ENCODE peak calls at places on chromosome X, in seven cellular contexts. One of them, this sample, is unnamed.

GRCh38 chrX:37000140-37000539 is 8.0 kb upstream of the FAM47C start:
- DNase-seq in endothelial cell: no peak
- DNase-seq in fibroblast of pulmonary artery: no peak
- DNase-seq in IMR-90: no peak
- DNase-seq in esophagus squamous epithelium: no peak
- DNase-seq in brain microvascular endothelial cell: no peak
- DNase-seq in RWPE1: no peak
- DNase-seq in this sample: no peak

GRCh38 chrX:1244164-1245076 is 24.2 kb upstream of the CSF2RA start:
- DNase-seq in endothelial cell: no peak
- DNase-seq in fibroblast of pulmonary artery: no peak
- DNase-seq in IMR-90: no peak
- DNase-seq in esophagus squamous epithelium: no peak
- DNase-seq in brain microvascular endothelial cell: no peak
- DNase-seq in RWPE1: no peak
- DNase-seq in this sample: peak

GRCh38 chrX:115571712-115572111 is 10.7 kb downstream of the PLS3 start:
- DNase-seq in endothelial cell: no peak
- DNase-seq in fibroblast of pulmonary artery: no peak
- DNase-seq in IMR-90: peak
- DNase-seq in esophagus squamous epithelium: no peak
- DNase-seq in brain microvascular endothelial cell: no peak
- DNase-seq in RWPE1: no peak
- DNase-seq in this sample: no peak

GRCh38 chrX:115689931-115690330 is 129.0 kb downstream of the PLS3 start:
- DNase-seq in endothelial cell: no peak
- DNase-seq in fibroblast of pulmonary artery: peak
- DNase-seq in IMR-90: peak
- DNase-seq in esophagus squamous epithelium: no peak
- DNase-seq in brain microvascular endothelial cell: peak
- DNase-seq in RWPE1: no peak
- DNase-seq in this sample: no peak

GRCh38 chrX:55710701-55711100 is 6.8 kb upstream of the RRAGB start:
- DNase-seq in endothelial cell: no peak
- DNase-seq in fibroblast of pulmonary artery: peak
- DNase-seq in IMR-90: no peak
- DNase-seq in esophagus squamous epithelium: no peak
- DNase-seq in brain microvascular endothelial cell: peak
- DNase-seq in RWPE1: peak
- DNase-seq in this sample: no peak

GRCh38 chrX:113920661-113921060 is 663.2 kb upstream of the HTR2C start:
- DNase-seq in endothelial cell: no peak
- DNase-seq in fibroblast of pulmonary artery: no peak
- DNase-seq in IMR-90: no peak
- DNase-seq in esophagus squamous epithelium: no peak
- DNase-seq in brain microvascular endothelial cell: no peak
- DNase-seq in RWPE1: no peak
- DNase-seq in this sample: no peak

GRCh38 chrX:350534-351321 is 32.1 kb upstream of the GTPBP6 start:
- DNase-seq in endothelial cell: no peak
- DNase-seq in fibroblast of pulmonary artery: no peak
- DNase-seq in IMR-90: no peak
- DNase-seq in esophagus squamous epithelium: no peak
- DNase-seq in brain microvascular endothelial cell: no peak
- DNase-seq in RWPE1: no peak
- DNase-seq in this sample: no peak

GRCh38 chrX:45479196-45479834 is 278.6 kb upstream of the DIPK2B start:
- DNase-seq in endothelial cell: no peak
- DNase-seq in fibroblast of pulmonary artery: peak
- DNase-seq in IMR-90: peak
- DNase-seq in esophagus squamous epithelium: no peak
- DNase-seq in brain microvascular endothelial cell: peak
- DNase-seq in RWPE1: peak
- DNase-seq in this sample: no peak

GRCh38 chrX:155778844-155779553 is 102.1 kb upstream of the VAMP7 start:
- DNase-seq in endothelial cell: no peak
- DNase-seq in fibroblast of pulmonary artery: no peak
- DNase-seq in IMR-90: no peak
- DNase-seq in esophagus squamous epithelium: no peak
- DNase-seq in brain microvascular endothelial cell: no peak
- DNase-seq in RWPE1: no peak
- DNase-seq in this sample: no peak

GRCh38 chrX:2434764-2435163 is 66.0 kb downstream of the DHRSX start:
- DNase-seq in endothelial cell: no peak
- DNase-seq in fibroblast of pulmonary artery: no peak
- DNase-seq in IMR-90: no peak
- DNase-seq in esophagus squamous epithelium: no peak
- DNase-seq in brain microvascular endothelial cell: no peak
- DNase-seq in RWPE1: no peak
- DNase-seq in this sample: no peak

GRCh38 chrX:24412637-24413363 is 52.3 kb upstream of the PDK3 start:
- DNase-seq in endothelial cell: no peak
- DNase-seq in fibroblast of pulmonary artery: no peak
- DNase-seq in IMR-90: no peak
- DNase-seq in esophagus squamous epithelium: no peak
- DNase-seq in brain microvascular endothelial cell: no peak
- DNase-seq in RWPE1: no peak
- DNase-seq in this sample: no peak

GRCh38 chrX:71615954-71616353 is 2.4 kb downstream of the CXCR3 start:
- DNase-seq in endothelial cell: no peak
- DNase-seq in fibroblast of pulmonary artery: no peak
- DNase-seq in IMR-90: no peak
- DNase-seq in esophagus squamous epithelium: no peak
- DNase-seq in brain microvascular endothelial cell: no peak
- DNase-seq in RWPE1: no peak
- DNase-seq in this sample: no peak

GRCh38 chrX:39309721-39310152 is 508.5 kb downstream of the MID1IP1 start:
- DNase-seq in endothelial cell: peak
- DNase-seq in fibroblast of pulmonary artery: peak
- DNase-seq in IMR-90: no peak
- DNase-seq in esophagus squamous epithelium: no peak
- DNase-seq in brain microvascular endothelial cell: peak
- DNase-seq in RWPE1: no peak
- DNase-seq in this sample: no peak

GRCh38 chrX:94435799-94436198 is 761.8 kb downstream of the FAM133A start:
- DNase-seq in endothelial cell: no peak
- DNase-seq in fibroblast of pulmonary artery: no peak
- DNase-seq in IMR-90: no peak
- DNase-seq in esophagus squamous epithelium: no peak
- DNase-seq in brain microvascular endothelial cell: no peak
- DNase-seq in RWPE1: peak
- DNase-seq in this sample: no peak

GRCh38 chrX:153688900-153689590 is 1.3 kb downstream of the SLC6A8 start:
- DNase-seq in endothelial cell: no peak
- DNase-seq in fibroblast of pulmonary artery: peak
- DNase-seq in IMR-90: peak
- DNase-seq in esophagus squamous epithelium: no peak
- DNase-seq in brain microvascular endothelial cell: no peak
- DNase-seq in RWPE1: no peak
- DNase-seq in this sample: no peak

GRCh38 chrX:148371251-148371650 is 129.2 kb upstream of the AFF2 start:
- DNase-seq in endothelial cell: no peak
- DNase-seq in fibroblast of pulmonary artery: no peak
- DNase-seq in IMR-90: no peak
- DNase-seq in esophagus squamous epithelium: no peak
- DNase-seq in brain microvascular endothelial cell: no peak
- DNase-seq in RWPE1: no peak
- DNase-seq in this sample: no peak

GRCh38 chrX:120446503-120446902 is 22.6 kb downstream of the LAMP2 start:
- DNase-seq in endothelial cell: no peak
- DNase-seq in fibroblast of pulmonary artery: peak
- DNase-seq in IMR-90: peak
- DNase-seq in esophagus squamous epithelium: no peak
- DNase-seq in brain microvascular endothelial cell: no peak
- DNase-seq in RWPE1: no peak
- DNase-seq in this sample: no peak

GRCh38 chrX:47247206-47247998 is 14.6 kb downstream of the USP11 start:
- DNase-seq in endothelial cell: no peak
- DNase-seq in fibroblast of pulmonary artery: peak
- DNase-seq in IMR-90: peak
- DNase-seq in esophagus squamous epithelium: no peak
- DNase-seq in brain microvascular endothelial cell: peak
- DNase-seq in RWPE1: no peak
- DNase-seq in this sample: no peak

GRCh38 chrX:38052096-38052495 is 45.7 kb downstream of the SYTL5 start:
- DNase-seq in endothelial cell: no peak
- DNase-seq in fibroblast of pulmonary artery: peak
- DNase-seq in IMR-90: peak
- DNase-seq in esophagus squamous epithelium: no peak
- DNase-seq in brain microvascular endothelial cell: peak
- DNase-seq in RWPE1: peak
- DNase-seq in this sample: no peak

GRCh38 chrX:110914281-110914680 is 118.7 kb upstream of the CHRDL1 start:
- DNase-seq in endothelial cell: no peak
- DNase-seq in fibroblast of pulmonary artery: no peak
- DNase-seq in IMR-90: no peak
- DNase-seq in esophagus squamous epithelium: no peak
- DNase-seq in brain microvascular endothelial cell: no peak
- DNase-seq in RWPE1: no peak
- DNase-seq in this sample: no peak

GRCh38 chrX:58025979-58026378 is 115.7 kb upstream of the ZXDA start:
- DNase-seq in endothelial cell: no peak
- DNase-seq in fibroblast of pulmonary artery: peak
- DNase-seq in IMR-90: peak
- DNase-seq in esophagus squamous epithelium: no peak
- DNase-seq in brain microvascular endothelial cell: peak
- DNase-seq in RWPE1: peak
- DNase-seq in this sample: no peak

GRCh38 chrX:119427024-119427794 is 28.1 kb downstream of the SLC25A43 start:
- DNase-seq in endothelial cell: no peak
- DNase-seq in fibroblast of pulmonary artery: peak
- DNase-seq in IMR-90: peak
- DNase-seq in esophagus squamous epithelium: no peak
- DNase-seq in brain microvascular endothelial cell: peak
- DNase-seq in RWPE1: no peak
- DNase-seq in this sample: no peak

GRCh38 chrX:5916945-5917344 is 311.7 kb downstream of the NLGN4X start:
- DNase-seq in endothelial cell: no peak
- DNase-seq in fibroblast of pulmonary artery: no peak
- DNase-seq in IMR-90: no peak
- DNase-seq in esophagus squamous epithelium: no peak
- DNase-seq in brain microvascular endothelial cell: no peak
- DNase-seq in RWPE1: no peak
- DNase-seq in this sample: no peak

GRCh38 chrX:18133605-18134004 is 87.1 kb downstream of the BEND2 start:
- DNase-seq in endothelial cell: no peak
- DNase-seq in fibroblast of pulmonary artery: no peak
- DNase-seq in IMR-90: no peak
- DNase-seq in esophagus squamous epithelium: no peak
- DNase-seq in brain microvascular endothelial cell: no peak
- DNase-seq in RWPE1: no peak
- DNase-seq in this sample: no peak
- TF ChIP-seq CTCF in endothelial cell: no peak
- TF ChIP-seq CTCF in fibroblast of pulmonary artery: no peak
- TF ChIP-seq CTCF in IMR-90: no peak
- TF ChIP-seq CTCF in esophagus squamous epithelium: no peak
- TF ChIP-seq CTCF in brain microvascular endothelial cell: no peak
- TF ChIP-seq CTCF in RWPE1: no peak
- TF ChIP-seq CTCF in this sample: no peak

GRCh38 chrX:117996918-117997480 is 119.6 kb downstream of the KLHL13 start:
- DNase-seq in endothelial cell: no peak
- DNase-seq in fibroblast of pulmonary artery: peak
- DNase-seq in IMR-90: peak
- DNase-seq in esophagus squamous epithelium: no peak
- DNase-seq in brain microvascular endothelial cell: no peak
- DNase-seq in RWPE1: peak
- DNase-seq in this sample: no peak
- TF ChIP-seq CTCF in endothelial cell: no peak
- TF ChIP-seq CTCF in fibroblast of pulmonary artery: peak
- TF ChIP-seq CTCF in IMR-90: peak
- TF ChIP-seq CTCF in esophagus squamous epithelium: no peak
- TF ChIP-seq CTCF in brain microvascular endothelial cell: peak
- TF ChIP-seq CTCF in RWPE1: peak
- TF ChIP-seq CTCF in this sample: peak

GRCh38 chrX:68199062-68199848 is 234.0 kb downstream of the OPHN1 start:
- DNase-seq in endothelial cell: no peak
- DNase-seq in fibroblast of pulmonary artery: no peak
- DNase-seq in IMR-90: no peak
- DNase-seq in esophagus squamous epithelium: no peak
- DNase-seq in brain microvascular endothelial cell: no peak
- DNase-seq in RWPE1: no peak
- DNase-seq in this sample: no peak
- TF ChIP-seq CTCF in endothelial cell: no peak
- TF ChIP-seq CTCF in fibroblast of pulmonary artery: no peak
- TF ChIP-seq CTCF in IMR-90: no peak
- TF ChIP-seq CTCF in esophagus squamous epithelium: no peak
- TF ChIP-seq CTCF in brain microvascular endothelial cell: no peak
- TF ChIP-seq CTCF in RWPE1: no peak
- TF ChIP-seq CTCF in this sample: no peak

GRCh38 chrX:11138498-11139390 is 27.6 kb downstream of the HCCS start:
- DNase-seq in endothelial cell: no peak
- DNase-seq in fibroblast of pulmonary artery: no peak
- DNase-seq in IMR-90: no peak
- DNase-seq in esophagus squamous epithelium: no peak
- DNase-seq in brain microvascular endothelial cell: no peak
- DNase-seq in RWPE1: no peak
- DNase-seq in this sample: no peak

GRCh38 chrX:11146411-11146810 is 35.3 kb downstream of the HCCS start:
- DNase-seq in endothelial cell: no peak
- DNase-seq in fibroblast of pulmonary artery: no peak
- DNase-seq in IMR-90: no peak
- DNase-seq in esophagus squamous epithelium: no peak
- DNase-seq in brain microvascular endothelial cell: no peak
- DNase-seq in RWPE1: no peak
- DNase-seq in this sample: no peak

GRCh38 chrX:11148401-11148800 is 37.3 kb downstream of the HCCS start:
- DNase-seq in endothelial cell: no peak
- DNase-seq in fibroblast of pulmonary artery: no peak
- DNase-seq in IMR-90: no peak
- DNase-seq in esophagus squamous epithelium: no peak
- DNase-seq in brain microvascular endothelial cell: no peak
- DNase-seq in RWPE1: no peak
- DNase-seq in this sample: no peak

DNA sequence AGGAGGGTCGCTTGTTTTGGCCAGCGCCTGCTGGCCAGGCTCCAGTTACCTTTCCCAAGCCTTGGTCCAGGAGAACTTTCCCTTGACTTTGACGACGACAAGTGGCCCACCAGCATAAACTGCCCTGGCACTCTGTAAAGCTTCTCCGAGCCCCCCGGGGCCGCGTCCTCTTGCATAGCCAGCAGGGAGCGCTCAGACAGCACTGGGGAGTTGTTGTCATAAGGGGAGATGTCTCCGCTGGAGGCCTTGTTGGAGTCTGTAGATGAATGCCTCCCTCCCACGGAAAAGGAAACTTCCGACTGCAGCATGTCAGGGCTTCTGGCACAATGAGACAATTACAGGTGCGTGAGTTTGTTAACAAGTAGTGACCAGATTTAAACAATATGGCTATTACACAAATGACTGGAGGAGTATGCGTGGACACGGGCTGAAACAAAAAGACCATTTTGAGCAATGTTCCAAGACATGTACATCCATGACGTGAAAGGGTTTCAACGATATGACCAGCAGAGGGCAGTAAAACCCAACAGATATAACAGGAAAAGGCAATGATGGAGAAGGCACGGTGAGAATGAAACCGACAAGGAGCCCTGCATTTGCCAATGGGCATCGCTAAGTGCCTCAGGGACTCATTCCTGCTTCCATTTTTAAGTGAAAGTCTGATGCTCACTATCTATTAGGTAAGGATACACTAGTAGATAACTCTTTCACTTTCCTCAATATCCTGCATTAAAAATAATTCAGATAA is 33.0 kb downstream of the HCCS start:
- DNase-seq in endothelial cell: peak
- DNase-seq in fibroblast of pulmonary artery: peak
- DNase-seq in IMR-90: peak
- DNase-seq in esophagus squamous epithelium: no peak
- DNase-seq in brain microvascular endothelial cell: peak
- DNase-seq in RWPE1: peak
- DNase-seq in this sample: peak
- TF ChIP-seq CTCF in endothelial cell: peak
- TF ChIP-seq CTCF in fibroblast of pulmonary artery: peak
- TF ChIP-seq CTCF in IMR-90: peak
- TF ChIP-seq CTCF in esophagus squamous epithelium: peak
- TF ChIP-seq CTCF in brain microvascular endothelial cell: peak
- TF ChIP-seq CTCF in RWPE1: peak
- TF ChIP-seq CTCF in this sample: peak

This sample was measured in neural crest cell.